ENCODE peak calls at places on chromosomes 1 and 21, in nine cellular contexts. N is AML-193; K is Calu3; B is Peyer's patch; X is stimulated activated naive CD8-positive, alpha-beta T cell treated with anti-CD3 and anti-CD28 coated beads, Interleukin-15, Interleukin-2, amounts not matched to agents 100 U/mL and 50 U/mL, for 24 hours; I is dorsolateral prefrontal cortex; M is endothelial cell; S is occipital lobe; Q is cardiac fibroblast. O is an unnamed sample.

GRCh38 chr1:21879928-21880618 is 57.0 kb downstream of the HSPG2 start:
- DNase-seq in N (no peak), K (no peak), B (no peak), X (no peak), I (no peak), M (no peak), S (no peak), Q (no peak), O (no peak)

GRCh38 chr1:22689505-22689904 is 21.1 kb upstream of the EPHB2 start:
- DNase-seq in N (no peak), K (no peak), B (no peak), X (no peak), I (no peak), M (no peak), S (no peak), Q (peak), O (peak)

GRCh38 chr1:193905288-193906085 is 719.1 kb upstream of the B3GALT2 start:
- DNase-seq in N (peak), K (no peak), B (no peak), X (no peak), I (no peak), M (no peak), S (no peak), Q (peak), O (no peak)

GRCh38 chr1:4137621-4138390 is 237.7 kb upstream of the C1orf174 start:
- DNase-seq in N (no peak), K (no peak), B (no peak), X (no peak), I (no peak), M (no peak), S (no peak), Q (no peak), O (no peak)

GRCh38 chr21:35172231-35172630 is 123.1 kb upstream of the RUNX1 start:
- DNase-seq in N (no peak), K (no peak), B (no peak), X (peak), I (no peak), M (no peak), S (no peak), Q (no peak), O (no peak)

GRCh38 chr1:53197301-53198205 is 929 bp downstream of the CPT2 start:
- DNase-seq in N (peak), K (no peak), B (no peak), X (no peak), I (no peak), M (no peak), S (no peak), Q (peak), O (peak)

GRCh38 chr1:228347181-228347580 is 59.5 kb downstream of the TRIM11 start:
- DNase-seq in N (no peak), K (no peak), B (no peak), X (no peak), I (no peak), M (no peak), S (no peak), Q (no peak), O (no peak)

GRCh38 chr21:15895142-15896106 is 165.6 kb downstream of the USP25 start:
- DNase-seq in N (no peak), K (no peak), B (no peak), X (no peak), I (no peak), M (no peak), S (no peak), Q (peak), O (peak)

GRCh38 chr1:169904834-169905233 is 11.1 kb upstream of the SCYL3 start:
- DNase-seq in N (no peak), K (no peak), B (no peak), X (no peak), I (no peak), M (no peak), S (no peak), Q (no peak), O (no peak)

GRCh38 chr1:14168663-14169062 is 429.8 kb upstream of the KAZN start:
- DNase-seq in N (no peak), K (no peak), B (no peak), X (no peak), I (no peak), M (no peak), S (no peak), Q (no peak), O (no peak)

O was measured in ACHN.